ENCODE peak calls at places on chromosomes 12 and 14, in ten cellular contexts. K is activated CD4-positive, alpha-beta T cell treated with anti-CD3 and anti-CD28 coated beads for 48 hours; Z is WTC11; P is NAMALWA; W is kidney tubule cell; F is stimulated activated CD8-positive, alpha-beta memory T cell treated with anti-CD3 and anti-CD28 coated beads, Interleukin-4, amount 100 ng/mL, for 24 hours; D is hypothalamus; V is omental fat pad; R is CD8-positive, alpha-beta memory T cell; J is Ammon's horn. U is an unnamed sample.

GRCh38 chr12:123431951-123432886 is 4.3 kb downstream of the RILPL2 start:
- DNase-seq in W (peak), P (no peak), R (peak), D (no peak), V (no peak), K (peak), F (no peak), J (no peak), Z (no peak), U (no peak)

GRCh38 chr12:71567562-71567961 is 96.1 kb downstream of the ZFC3H1 start:
- DNase-seq in P (no peak), W (no peak), J (no peak), V (no peak), F (no peak), Z (no peak), K (no peak), D (no peak), R (no peak), U (no peak)

GRCh38 chr14:68663385-68664076 is 129.3 kb downstream of the ZFP36L1 start:
- DNase-seq in R (no peak), P (no peak), F (peak), Z (no peak), D (no peak), V (no peak), K (peak), W (no peak), J (no peak), U (no peak)

GRCh38 chr12:12176402-12176801 is 90.4 kb downstream of the LRP6 start:
- DNase-seq in P (peak), D (no peak), F (no peak), R (no peak), V (no peak), Z (no peak), W (no peak), K (no peak), J (no peak), U (no peak)

GRCh38 chr12:80216890-80217559 is 117.7 kb downstream of the OTOGL start:
- DNase-seq in R (no peak), J (no peak), K (no peak), P (no peak), Z (no peak), D (no peak), F (no peak), W (peak), V (no peak), U (no peak)

GRCh38 chr14:70640938-70641547 is 673 bp upstream of the TTC9 start:
- DNase-seq in R (peak), V (no peak), W (peak), K (peak), P (no peak), D (no peak), J (peak), Z (no peak), F (no peak), U (peak)

GRCh38 chr14:105939810-105940508 is 413.6 kb downstream of the TMEM121 start:
- DNase-seq in F (no peak), Z (no peak), R (no peak), J (no peak), V (no peak), P (no peak), D (no peak), W (no peak), K (no peak), U (no peak)

GRCh38 chr12:54300732-54301427 is at the start of gene NFE2:
- DNase-seq in V (peak), D (no peak), W (peak), J (peak), F (no peak), Z (peak), K (peak), R (no peak), P (no peak), U (peak)

GRCh38 chr12:47995976-47996375 is 8.3 kb downstream of the COL2A1 start:
- DNase-seq in F (no peak), R (no peak), Z (no peak), D (no peak), K (no peak), P (no peak), W (no peak), V (no peak), J (peak), U (no peak)

U was measured in psoas muscle.